ENCODE peak calls at places on chromosomes 11 and 22, in seven cellular contexts. V is fibroblast of lung; P is SJSA1; E is naive thymus-derived CD4-positive, alpha-beta T cell; B is aorta; O is neuronal stem cell; L is GM23248. R is an unnamed sample.

GRCh38 chr11:68053117-68053516 is 14.3 kb downstream of the TCIRG1 start:
- DNase-seq in E (no peak), B (no peak), O (no peak), L (no peak), V (no peak), P (no peak), R (no peak)

GRCh38 chr11:118010738-118011461 is 24.7 kb downstream of the IL10RA start:
- DNase-seq in B (peak; percentile 87), E (no peak), L (no peak), O (no peak), P (no peak), V (no peak), R (no peak)

GRCh38 chr11:12179521-12179920 is 69.1 kb downstream of the MICAL2 start:
- DNase-seq in B (no peak), E (no peak), P (no peak), O (no peak), V (no peak), L (no peak), R (no peak)

GRCh38 chr11:31326470-31327148 is 42.9 kb downstream of the DCDC1 start:
- DNase-seq in O (no peak), L (no peak), E (no peak), B (no peak), V (no peak), P (no peak), R (no peak)

GRCh38 chr11:2072551-2073261 is 66.5 kb downstream of the IGF2 start:
- DNase-seq in V (no peak), E (no peak), O (no peak), B (no peak), L (peak; percentile 11), P (no peak), R (no peak)

GRCh38 chr22:30875481-30876215 is 92.9 kb downstream of the MORC2 start:
- DNase-seq in E (no peak), O (no peak), L (peak; percentile 3), B (peak; percentile 44), V (no peak), P (no peak), R (no peak)

GRCh38 chr22:39443416-39443815 is 13.4 kb upstream of the MGAT3 start:
- DNase-seq in E (no peak), V (no peak), L (no peak), P (no peak), O (no peak), B (no peak), R (no peak)

GRCh38 chr11:56968524-56968923 is 20.2 kb upstream of the OR5AK2 start:
- DNase-seq in E (no peak), P (no peak), B (no peak), L (no peak), V (no peak), O (no peak), R (no peak)

GRCh38 chr11:77142091-77142975 is 14.3 kb downstream of the MYO7A start:
- DNase-seq in P (no peak), L (no peak), O (no peak), E (no peak), V (no peak), B (no peak), R (no peak)

GRCh38 chr11:65478411-65479183 is 20.2 kb upstream of the MALAT1 start:
- DNase-seq in O (no peak), P (no peak), L (peak; percentile 84), V (peak; percentile 70), E (no peak), B (peak; percentile 79), R (no peak)

GRCh38 chr11:83033972-83034672 is 37.6 kb downstream of the RAB30 start:
- DNase-seq in O (no peak), V (peak; percentile 88), L (peak; percentile 93), E (no peak), P (no peak), B (peak; percentile 61), R (no peak)

GRCh38 chr22:22893077-22893805 is 5.6 kb downstream of the IGLL5 start:
- DNase-seq in V (no peak), O (no peak), B (no peak), P (no peak), L (no peak), E (no peak), R (no peak)

GRCh38 chr11:88597387-88597786 is 259.9 kb upstream of the CTSC start:
- DNase-seq in O (no peak), V (no peak), P (no peak), E (no peak), B (no peak), L (no peak), R (no peak)

GRCh38 chr11:32312206-32312817 is 123.0 kb downstream of the WT1 start:
- DNase-seq in P (no peak), L (peak; percentile 49), B (no peak), E (no peak), O (no peak), V (peak; percentile 57), R (no peak)

GRCh38 chr11:9752091-9752490 is 88.2 kb downstream of the SWAP70 start:
- DNase-seq in B (no peak), O (no peak), P (no peak), V (no peak), E (no peak), L (peak; percentile 27), R (no peak)

GRCh38 chr22:26646158-26646557 is 11.2 kb upstream of the MIAT start:
- DNase-seq in E (no peak), L (peak; percentile 68), B (no peak), P (no peak), V (peak; percentile 70), O (no peak), R (no peak)

GRCh38 chr11:1297576-1298473 is 11.6 kb downstream of the TOLLIP start:
- DNase-seq in O (no peak), P (no peak), V (no peak), L (no peak), E (no peak), B (no peak), R (no peak)

GRCh38 chr11:86372586-86372985 is 2.1 kb upstream of the CCDC81 start:
- DNase-seq in B (no peak), P (no peak), V (no peak), E (no peak), O (no peak), L (no peak), R (no peak)

GRCh38 chr22:42994917-42995562 is 19.9 kb downstream of the PACSIN2 start:
- DNase-seq in V (peak; percentile 94), O (no peak), B (peak; percentile 71), L (peak; percentile 95), P (peak; percentile 87), E (no peak), R (no peak)

GRCh38 chr22:36332623-36333331 is 55.0 kb downstream of the MYH9 start:
- DNase-seq in B (no peak), L (peak; percentile 45), V (peak; percentile 91), E (peak; percentile 56), O (no peak), P (peak; percentile 95), R (peak; percentile 52)

GRCh38 chr11:126628790-126629621 is 273.5 kb downstream of the ST3GAL4 start:
- DNase-seq in V (peak; percentile 29), L (peak; percentile 95), B (no peak), O (no peak), E (no peak), P (no peak), R (no peak)

GRCh38 chr11:44863231-44863630 is 87.5 kb downstream of the TP53I11 start:
- DNase-seq in L (no peak), E (no peak), B (no peak), P (no peak), O (peak; percentile 82), V (peak; percentile 37), R (no peak)

GRCh38 chr11:37282367-37282766 is 684.3 kb upstream of the RAG2 start:
- DNase-seq in O (no peak), E (no peak), P (no peak), L (no peak), B (no peak), V (no peak), R (no peak)
- H3K9me3 ChIP-seq in O (no peaks in the 10 kb centered on the region), E (no peaks in the 10 kb centered on the region), P (no peaks in the 10 kb centered on the region), L (no peaks in the 10 kb centered on the region), B (no peaks in the 10 kb centered on the region), V (no peaks in the 10 kb centered on the region), R (peaks cover 3% of the 10 kb centered on the region)

DNA sequence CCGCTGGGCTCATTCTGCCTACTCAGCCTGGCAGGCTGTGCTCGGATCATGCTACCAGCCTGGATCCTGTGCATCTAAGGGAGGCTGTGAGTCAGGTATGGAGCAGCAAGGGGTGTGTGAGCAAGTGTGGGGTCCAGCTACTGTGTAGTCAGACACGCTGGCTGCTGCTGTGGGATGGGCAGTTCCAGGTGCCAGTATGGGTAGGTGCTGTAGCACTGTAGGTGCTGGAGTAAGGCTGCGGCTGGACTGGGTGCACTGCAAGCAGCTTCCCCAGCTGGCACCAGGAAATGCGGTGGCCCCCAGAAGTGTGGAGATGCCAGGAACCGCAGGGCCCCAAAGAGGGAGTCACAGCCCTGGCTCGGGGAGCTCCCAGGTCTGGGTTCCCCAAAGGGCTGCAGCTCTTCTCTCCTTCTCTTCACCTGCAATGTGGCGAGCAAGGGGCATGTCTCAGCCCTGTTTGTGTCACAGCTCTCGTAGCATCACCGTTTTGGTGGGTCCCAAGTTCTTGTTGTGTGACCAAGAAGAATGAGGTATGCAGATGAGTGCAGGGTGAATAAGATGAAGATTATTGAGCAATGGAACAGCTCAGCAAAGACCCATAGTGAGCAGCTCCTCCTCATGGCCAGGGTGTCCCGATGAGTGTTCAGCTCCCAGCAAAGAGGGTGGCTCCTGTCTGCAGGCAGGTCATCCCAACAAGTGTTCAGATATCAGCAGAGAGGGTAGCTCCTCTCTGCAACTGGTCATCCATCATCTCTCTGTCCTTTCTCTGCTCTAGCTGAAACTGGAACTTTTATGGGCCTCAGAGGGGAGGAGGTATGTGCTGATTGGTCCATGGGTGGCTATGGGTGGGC is 462.9 kb downstream of the TBC1D22A start:
- DNase-seq in V (no peak), B (no peak), P (no peak), E (no peak), O (no peak), L (no peak), R (no peak)
- H3K9me3 ChIP-seq in V (peaks cover 4% of the 10 kb centered on the region), B (peaks cover 1% of the 10 kb centered on the region), P (peaks cover 4% of the 10 kb centered on the region), E (no peaks in the 10 kb centered on the region), O (no peaks in the 10 kb centered on the region), L (no peaks in the 10 kb centered on the region), R (peaks cover 4% of the 10 kb centered on the region)

DNA sequence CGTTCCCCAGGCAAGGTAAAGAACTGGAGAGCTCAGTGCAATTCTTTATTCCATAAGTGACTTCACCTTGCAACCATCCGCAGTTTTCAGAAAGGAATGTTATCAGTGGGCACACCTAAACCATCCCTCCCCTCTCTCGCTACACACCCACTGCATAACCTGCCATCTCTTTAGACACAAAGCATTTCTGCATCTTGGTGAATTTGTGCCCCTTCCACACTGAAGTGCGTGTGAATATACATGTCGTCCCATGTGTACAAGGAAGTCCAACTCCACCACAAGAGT is 45.2 kb downstream of the AMOTL1 start:
- DNase-seq in O (no peak), P (no peak), L (no peak), B (no peak), V (no peak), E (no peak), R (no peak)
- H3K9me3 ChIP-seq in O (peaks cover 66% of the 10 kb centered on the region), P (no peaks in the 10 kb centered on the region), L (no peaks in the 10 kb centered on the region), B (no peaks in the 10 kb centered on the region), V (peaks cover 2% of the 10 kb centered on the region), E (no peaks in the 10 kb centered on the region), R (no peaks in the 10 kb centered on the region)

DNA sequence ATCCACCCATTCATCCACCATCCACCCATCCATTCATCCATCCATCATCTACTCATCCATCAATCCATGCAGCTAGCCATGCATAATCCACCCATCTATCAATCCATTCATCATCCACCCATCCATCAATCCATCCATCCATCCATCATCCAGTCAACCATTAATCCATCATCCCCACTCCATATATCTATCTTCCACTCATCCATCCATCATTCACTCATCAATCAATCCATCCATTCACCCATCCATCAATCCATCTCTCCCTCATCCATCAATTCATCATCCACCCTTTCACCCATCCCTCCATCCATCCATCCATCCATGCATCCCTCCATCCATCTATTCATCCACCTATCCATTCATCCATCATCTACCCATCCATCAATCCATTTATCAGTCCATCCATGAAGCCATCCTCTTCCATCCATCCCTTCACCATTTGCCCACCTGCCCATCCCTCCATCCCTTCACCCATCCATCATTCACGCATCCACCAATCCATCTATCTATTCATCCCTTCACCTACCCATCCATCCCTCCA is 689.4 kb downstream of the BRD1 start:
- DNase-seq in P (no peak), E (no peak), B (no peak), L (no peak), O (no peak), V (no peak), R (no peak)
- H3K9me3 ChIP-seq in P (peaks cover 21% of the 10 kb centered on the region), E (no peaks in the 10 kb centered on the region), B (no peaks in the 10 kb centered on the region), L (peaks cover 3% of the 10 kb centered on the region), O (no peaks in the 10 kb centered on the region), V (no peaks in the 10 kb centered on the region), R (peaks cover 2% of the 10 kb centered on the region)